ENCODE peak calls at places on chromosome 11, in four cellular contexts. O is astrocyte of the spinal cord, B is AG04450, N is left ventricle myocardium inferior. U is an unnamed sample.

GRCh38 chr11:44585421-44585820 is 20.0 kb downstream of the CD82 start:
- DNase-seq in O (no peak), B (no peak), N (no peak), U (no peak)

GRCh38 chr11:15941206-15941770 is 415.1 kb downstream of the SOX6 start:
- DNase-seq in O (peak; percentile 35), B (no peak), N (peak; percentile 27), U (no peak)

GRCh38 chr11:17738350-17739207 is 4.0 kb downstream of the KCNC1 start:
- DNase-seq in O (no peak), B (no peak), N (no peak), U (no peak)

GRCh38 chr11:62676698-62677097 is 2.2 kb downstream of the UBXN1 start:
- DNase-seq in N (no peak), B (no peak), O (no peak), U (no peak)

GRCh38 chr11:833114-833791 is 501 bp downstream of the CD151 start:
- DNase-seq in B (no peak), N (peak; percentile 73), O (no peak), U (no peak)

GRCh38 chr11:77262803-77263202 is 38.7 kb downstream of the GDPD4 start:
- DNase-seq in O (no peak), B (no peak), N (no peak), U (no peak)

GRCh38 chr11:59769086-59769485 is 13.9 kb downstream of the STX3 start:
- DNase-seq in O (no peak), N (no peak), B (no peak), U (no peak)

GRCh38 chr11:117822031-117822521 is 2.5 kb downstream of the FXYD2 start:
- DNase-seq in B (no peak), N (no peak), O (no peak), U (peak; percentile 74)

GRCh38 chr11:117356126-117356761 is 28.6 kb downstream of the CEP164 start:
- DNase-seq in O (no peak), B (no peak), N (no peak), U (no peak)